ENCODE peak calls at places on chromosomes 4 and X, in seven cellular contexts. I is aorta, N is NAMALWA, A is breast epithelium, W is RPMI7951, E is WTC11, Q is EL. B is an unnamed sample.
A peak's percentile ranks its signal among the peaks of the same experiment; 100 is the strongest.

GRCh38 chrX:24506082-24506481 is 41.0 kb downstream of the PDK3 start:
- DNase-seq in E (no peak), N (no peak), A (no peak), I (no peak), Q (peak; percentile 38), W (peak; percentile 52), B (no peak)

GRCh38 chr4:119261986-119262385 is 49.5 kb downstream of the USP53 start:
- DNase-seq in E (no peak), A (no peak), I (no peak), Q (peak; percentile 20), W (no peak), N (no peak), B (no peak)

GRCh38 chr4:128288689-128289106 is 1.1 kb upstream of the PGRMC2 start:
- DNase-seq in Q (peak; percentile 21), W (no peak), A (no peak), I (no peak), E (no peak), N (peak; percentile 74), B (peak; percentile 42)

GRCh38 chr4:139619644-139620043 is 46.0 kb upstream of the MGST2 start:
- DNase-seq in Q (peak; percentile 48), A (no peak), W (peak; percentile 28), E (no peak), I (no peak), N (peak; percentile 71), B (no peak)

GRCh38 chrX:136162827-136163427 is 15.6 kb downstream of the FHL1 start:
- DNase-seq in E (peak; percentile 63), A (no peak), I (peak; percentile 82), N (peak; percentile 48), Q (peak; percentile 60), W (peak; percentile 49), B (peak; percentile 61)

GRCh38 chr4:84151574-84151973 is 347.5 kb downstream of the NKX6-1 start:
- DNase-seq in A (no peak), W (no peak), N (peak; percentile 9), E (no peak), Q (no peak), I (no peak), B (no peak)

GRCh38 chrX:94576367-94577004 is 902.5 kb downstream of the FAM133A start:
- DNase-seq in A (no peak), N (peak; percentile 2), I (no peak), W (no peak), Q (no peak), E (no peak), B (no peak)

GRCh38 chr4:29972121-29972520 is 748.0 kb upstream of the PCDH7 start:
- DNase-seq in A (no peak), Q (peak; percentile 59), I (no peak), E (no peak), W (no peak), N (no peak), B (no peak)